ENCODE peak calls at places on chromosomes 12 and 14, in six cellular contexts. Y is Peyer's patch, X is HCT116, N is stomach, Q is gastrocnemius medialis, M is body of pancreas. U is an unnamed sample. For H3K4me1, the result is how much of the 10 kb centered on the place peaks cover.

GRCh38 chr14:97185186-97185585 is 388.0 kb downstream of the VRK1 start:
- DNase-seq in Y (no peak), X (no peak), N (no peak), Q (no peak), M (no peak), U (no peak)

GRCh38 chr12:75922944-75923642 is 108.5 kb downstream of the PHLDA1 start:
- DNase-seq in Y (no peak), X (no peak), N (no peak), Q (no peak), M (no peak), U (no peak)

GRCh38 chr14:94269156-94269555 is 23.9 kb downstream of the SERPINA10 start:
- DNase-seq in Y (no peak), X (no peak), N (no peak), Q (no peak), M (no peak), U (no peak)

GRCh38 chr12:47844264-47845020 is 24.7 kb upstream of the HDAC7 start:
- DNase-seq in Y (no peak), X (no peak), N (no peak), Q (peak), M (no peak), U (no peak)

GRCh38 chr12:130266751-130267150 is 70.9 kb upstream of the PIWIL1 start:
- DNase-seq in Y (no peak), X (no peak), N (no peak), Q (no peak), M (no peak), U (no peak)

GRCh38 chr14:91793704-91794103 is 61.8 kb upstream of the CATSPERB start:
- DNase-seq in Y (no peak), X (no peak), N (no peak), Q (no peak), M (no peak), U (no peak)

GRCh38 chr14:94691658-94692029 is 78.3 kb downstream of the GSC start:
- DNase-seq in Y (no peak), X (no peak), N (no peak), Q (no peak), M (no peak), U (no peak)

GRCh38 chr14:56813143-56813551 is 2.9 kb upstream of the OTX2 start:
- DNase-seq in Y (no peak), X (no peak), N (no peak), Q (no peak), M (no peak), U (no peak)

GRCh38 chr12:131116437-131117117 is 162.9 kb downstream of the ADGRD1 start:
- DNase-seq in Y (no peak), X (no peak), N (no peak), Q (peak), M (no peak), U (no peak)

GRCh38 chr12:111673503-111673902 is 12.3 kb downstream of the BRAP start:
- DNase-seq in Y (no peak), X (peak), N (no peak), Q (no peak), M (no peak), U (no peak)

GRCh38 chr12:65293735-65294134 is 15.3 kb downstream of the MSRB3 start:
- DNase-seq in Y (no peak), X (no peak), N (no peak), Q (no peak), M (no peak), U (no peak)

GRCh38 chr12:55842681-55843429 is at the start of gene MMP19:
- DNase-seq in Y (no peak), X (no peak), N (no peak), Q (no peak), M (no peak), U (no peak)

GRCh38 chr12:132965796-132966195 is 9.7 kb upstream of the ZNF605 start:
- DNase-seq in Y (no peak), X (no peak), N (no peak), Q (no peak), M (no peak), U (no peak)
- H3K27ac ChIP-seq in Y (no peak), X (no peak), N (no peak), Q (no peak), M (no peak), U (no peak)

GRCh38 chr12:124679533-124680371 is 112.3 kb upstream of the NCOR2 start:
- DNase-seq in Y (no peak), X (no peak), N (peak), Q (peak), M (peak), U (no peak)
- H3K4me1 ChIP-seq in Y (under half), X (under half), N (half or more), Q (under half), M (under half), U (under half)

GRCh38 chr12:120194226-120194533 is 335 bp downstream of the GCN1 start:
- DNase-seq in Y (no peak), X (no peak), N (no peak), Q (no peak), M (no peak), U (no peak)

GRCh38 chr12:120196363-120196762 is 1.8 kb upstream of the GCN1 start:
- DNase-seq in Y (no peak), X (no peak), N (no peak), Q (no peak), M (no peak), U (no peak)

GRCh38 chr12:120190985-120191480 is 3.5 kb downstream of the GCN1 start:
- DNase-seq in Y (no peak), X (no peak), N (no peak), Q (no peak), M (no peak), U (no peak)

GRCh38 chr12:120197542-120197887 is 3.0 kb upstream of the GCN1 start:
- DNase-seq in Y (no peak), X (no peak), N (no peak), Q (no peak), M (no peak), U (no peak)

GRCh38 chr12:120194534-120195395 is at the start of gene GCN1:
- DNase-seq in Y (peak), X (peak), N (peak), Q (peak), M (peak), U (peak)
- TF ChIP-seq POLR2A in Y (peak), X (peak), N (no peak), Q (peak), M (peak), U (peak)

DNA sequence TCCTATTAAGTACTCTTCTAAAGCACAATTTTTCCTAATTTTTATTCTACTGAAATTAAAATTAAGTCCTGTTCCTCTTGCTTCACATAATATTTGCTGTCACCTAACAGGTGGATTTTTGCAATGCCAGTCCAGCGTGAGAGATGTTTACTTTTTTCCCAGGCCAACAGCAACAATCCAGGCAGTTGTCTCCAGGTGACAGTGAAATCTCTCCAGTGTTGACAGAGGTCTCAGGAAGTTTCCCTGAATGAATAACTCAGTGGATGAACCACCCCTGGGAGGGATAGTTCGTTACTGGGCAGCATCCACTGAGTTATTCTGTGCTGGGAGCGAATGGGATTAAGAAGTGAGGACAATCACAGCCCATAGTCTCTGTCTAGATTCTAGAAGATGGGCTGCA is 7.1 kb upstream of the NT5DC3 start:
- DNase-seq in Y (no peak), X (no peak), N (no peak), Q (no peak), M (no peak), U (no peak)
- H3K27ac ChIP-seq in Y (no peak), X (no peak), N (no peak), Q (no peak), M (no peak), U (peak)

GRCh38 chr12:11731455-11731854 is 82.0 kb downstream of the ETV6 start:
- DNase-seq in Y (no peak), X (no peak), N (no peak), Q (no peak), M (no peak), U (no peak)
- H3K4me1 ChIP-seq in Y (half or more), X (under half), N (half or more), Q (under half), M (half or more), U (half or more)

GRCh38 chr14:50001999-50002925 is 109.4 kb downstream of the ARF6 start:
- DNase-seq in Y (peak), X (no peak), N (peak), Q (peak), M (no peak), U (peak)

GRCh38 chr14:49999826-50000214 is 106.9 kb downstream of the ARF6 start:
- DNase-seq in Y (no peak), X (no peak), N (no peak), Q (no peak), M (no peak), U (no peak)

GRCh38 chr14:49999216-49999761 is 106.4 kb downstream of the ARF6 start:
- DNase-seq in Y (peak), X (peak), N (peak), Q (peak), M (peak), U (peak)

GRCh38 chr14:50001146-50001998 is 108.5 kb downstream of the ARF6 start:
- DNase-seq in Y (peak), X (peak), N (peak), Q (peak), M (peak), U (peak)

DNA sequence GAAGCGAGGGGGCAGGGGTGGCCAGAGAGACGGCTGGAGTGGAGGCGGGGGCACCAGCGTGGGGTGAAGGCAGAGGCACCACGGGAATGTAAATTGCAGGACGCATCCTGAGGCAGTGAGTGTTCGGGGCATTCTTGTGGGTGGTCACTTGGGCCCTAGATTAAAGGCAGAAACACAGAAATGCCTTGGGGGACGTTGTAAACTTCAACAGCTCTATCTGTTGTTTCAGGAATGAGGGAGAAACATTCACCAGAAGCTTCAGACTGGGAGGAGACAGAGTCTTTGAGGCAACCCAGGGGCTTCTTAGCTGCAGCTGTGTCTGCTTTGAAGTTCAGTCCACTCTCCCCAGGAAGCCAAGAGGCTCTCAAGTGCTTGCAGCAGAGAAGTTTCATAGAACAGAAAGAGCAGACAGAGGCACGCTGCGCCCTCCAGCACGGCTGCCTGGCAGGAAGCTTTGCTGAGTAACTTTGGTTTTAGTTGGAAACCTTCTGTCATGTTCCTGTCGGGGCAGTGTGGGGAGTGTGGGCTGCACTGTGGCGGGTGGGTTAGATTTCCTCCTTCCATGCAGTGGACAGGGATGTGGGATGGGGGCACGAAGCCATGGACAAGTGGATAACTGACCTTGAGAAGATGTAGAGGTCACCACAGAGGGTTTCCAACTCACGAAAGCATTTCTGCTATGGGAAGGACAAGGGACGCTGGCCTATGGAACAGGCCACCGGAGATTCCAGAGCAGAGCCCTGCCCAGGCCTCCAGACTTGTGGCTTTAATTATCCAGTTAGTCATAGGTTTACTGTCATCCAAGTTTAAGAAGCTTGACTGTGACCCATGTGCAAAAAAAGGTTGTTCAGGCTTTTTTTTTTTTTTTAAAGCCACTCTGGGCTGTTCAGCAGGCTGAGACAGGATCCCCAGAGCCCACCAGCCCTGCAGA is 107.6 kb downstream of the ARF6 start:
- DNase-seq in Y (peak), X (peak), N (peak), Q (peak), M (peak), U (peak)
- TF ChIP-seq POLR2A in Y (peak), X (peak), N (no peak), Q (peak), M (no peak), U (peak)

GRCh38 chr12:120099738-120100137 is 16.8 kb downstream of the RAB35 start:
- DNase-seq in Y (no peak), X (no peak), N (no peak), Q (no peak), M (no peak), U (no peak)
- H3K27ac ChIP-seq in Y (no peak), X (no peak), N (no peak), Q (peak), M (no peak), U (no peak)

U was measured in transverse colon.